ENCODE peak calls at places on chromosomes 1 and 21, in nine cellular contexts. One of them, this sample, is unnamed.

GRCh38 chr1:206507395-206508129 is at the start of gene RASSF5:
- DNase-seq in AG09309: no peak
- DNase-seq in GM06990: peak; percentile 82
- DNase-seq in astrocyte: peak; percentile 32
- DNase-seq in cardiac muscle cell: peak; percentile 79
- DNase-seq in lower lobe of right lung: peak; percentile 92
- DNase-seq in OCI-LY7: no peak
- DNase-seq in GM13976: peak; percentile 91
- DNase-seq in fibroblast of villous mesenchyme: peak; percentile 66
- DNase-seq in this sample: peak; percentile 19

GRCh38 chr1:33397994-33398393 is 32.9 kb downstream of the PHC2 start:
- DNase-seq in lower lobe of right lung: no peak
- DNase-seq in astrocyte: no peak
- DNase-seq in OCI-LY7: no peak
- DNase-seq in GM13976: no peak
- DNase-seq in AG09309: no peak
- DNase-seq in GM06990: no peak
- DNase-seq in fibroblast of villous mesenchyme: no peak
- DNase-seq in cardiac muscle cell: no peak
- DNase-seq in this sample: no peak

GRCh38 chr1:148362930-148363810 is 119.9 kb downstream of the PPIAL4G start:
- DNase-seq in cardiac muscle cell: no peak
- DNase-seq in AG09309: no peak
- DNase-seq in OCI-LY7: no peak
- DNase-seq in GM06990: no peak
- DNase-seq in astrocyte: no peak
- DNase-seq in lower lobe of right lung: no peak
- DNase-seq in fibroblast of villous mesenchyme: no peak
- DNase-seq in GM13976: no peak
- DNase-seq in this sample: no peak

GRCh38 chr1:225253784-225254183 is 174.1 kb downstream of the LBR start:
- DNase-seq in lower lobe of right lung: no peak
- DNase-seq in astrocyte: peak; percentile 86
- DNase-seq in GM13976: no peak
- DNase-seq in AG09309: no peak
- DNase-seq in cardiac muscle cell: peak; percentile 10
- DNase-seq in fibroblast of villous mesenchyme: peak; percentile 3
- DNase-seq in OCI-LY7: no peak
- DNase-seq in GM06990: no peak
- DNase-seq in this sample: no peak

GRCh38 chr1:206635983-206636354 is 633 bp downstream of the DYRK3 start:
- DNase-seq in OCI-LY7: peak; percentile 35
- DNase-seq in fibroblast of villous mesenchyme: no peak
- DNase-seq in astrocyte: no peak
- DNase-seq in GM13976: peak; percentile 32
- DNase-seq in AG09309: no peak
- DNase-seq in cardiac muscle cell: no peak
- DNase-seq in lower lobe of right lung: no peak
- DNase-seq in GM06990: no peak
- DNase-seq in this sample: no peak

GRCh38 chr1:9815150-9815549 is 8.6 kb downstream of the CLSTN1 start:
- DNase-seq in GM13976: no peak
- DNase-seq in cardiac muscle cell: no peak
- DNase-seq in AG09309: no peak
- DNase-seq in astrocyte: no peak
- DNase-seq in fibroblast of villous mesenchyme: no peak
- DNase-seq in GM06990: no peak
- DNase-seq in lower lobe of right lung: no peak
- DNase-seq in OCI-LY7: no peak
- DNase-seq in this sample: no peak

GRCh38 chr1:47575855-47576757 is 138.3 kb downstream of the FOXD2 start:
- DNase-seq in fibroblast of villous mesenchyme: no peak
- DNase-seq in OCI-LY7: no peak
- DNase-seq in AG09309: no peak
- DNase-seq in astrocyte: peak; percentile 87
- DNase-seq in GM13976: no peak
- DNase-seq in lower lobe of right lung: no peak
- DNase-seq in cardiac muscle cell: no peak
- DNase-seq in GM06990: no peak
- DNase-seq in this sample: no peak

GRCh38 chr1:2789164-2789985 is 12.1 kb downstream of the TTC34 start:
- DNase-seq in cardiac muscle cell: no peak
- DNase-seq in astrocyte: no peak
- DNase-seq in GM06990: no peak
- DNase-seq in OCI-LY7: no peak
- DNase-seq in lower lobe of right lung: peak; percentile 28
- DNase-seq in fibroblast of villous mesenchyme: no peak
- DNase-seq in AG09309: no peak
- DNase-seq in GM13976: no peak
- DNase-seq in this sample: no peak

GRCh38 chr21:46369520-46370235 is 45.7 kb downstream of the PCNT start:
- DNase-seq in OCI-LY7: no peak
- DNase-seq in astrocyte: no peak
- DNase-seq in lower lobe of right lung: no peak
- DNase-seq in GM13976: peak; percentile 54
- DNase-seq in cardiac muscle cell: no peak
- DNase-seq in fibroblast of villous mesenchyme: no peak
- DNase-seq in AG09309: no peak
- DNase-seq in GM06990: no peak
- DNase-seq in this sample: no peak

GRCh38 chr1:220748091-220748934 is at the start of gene MTARC2:
- DNase-seq in OCI-LY7: no peak
- DNase-seq in GM13976: peak; percentile 61
- DNase-seq in AG09309: peak; percentile 31
- DNase-seq in lower lobe of right lung: peak; percentile 86
- DNase-seq in astrocyte: peak; percentile 60
- DNase-seq in GM06990: peak; percentile 66
- DNase-seq in fibroblast of villous mesenchyme: peak; percentile 79
- DNase-seq in cardiac muscle cell: peak; percentile 79
- DNase-seq in this sample: peak; percentile 44

GRCh38 chr1:225361176-225361575 is 66.7 kb downstream of the LBR start:
- DNase-seq in fibroblast of villous mesenchyme: no peak
- DNase-seq in lower lobe of right lung: no peak
- DNase-seq in GM13976: no peak
- DNase-seq in GM06990: no peak
- DNase-seq in cardiac muscle cell: no peak
- DNase-seq in OCI-LY7: no peak
- DNase-seq in astrocyte: no peak
- DNase-seq in AG09309: no peak
- DNase-seq in this sample: no peak

GRCh38 chr1:234896477-234897364 is 231.9 kb downstream of the TOMM20 start:
- DNase-seq in fibroblast of villous mesenchyme: no peak
- DNase-seq in AG09309: no peak
- DNase-seq in OCI-LY7: no peak
- DNase-seq in cardiac muscle cell: no peak
- DNase-seq in lower lobe of right lung: no peak
- DNase-seq in astrocyte: peak; percentile 70
- DNase-seq in GM06990: no peak
- DNase-seq in GM13976: no peak
- DNase-seq in this sample: no peak

GRCh38 chr1:165826565-165826964 is 849 bp upstream of the UCK2 start:
- DNase-seq in GM13976: no peak
- DNase-seq in GM06990: no peak
- DNase-seq in cardiac muscle cell: no peak
- DNase-seq in fibroblast of villous mesenchyme: no peak
- DNase-seq in lower lobe of right lung: no peak
- DNase-seq in OCI-LY7: no peak
- DNase-seq in astrocyte: no peak
- DNase-seq in AG09309: no peak
- DNase-seq in this sample: no peak

GRCh38 chr1:165828103-165828558 is 717 bp downstream of the UCK2 start:
- DNase-seq in GM13976: peak; percentile 73
- DNase-seq in lower lobe of right lung: peak; percentile 49
- DNase-seq in OCI-LY7: peak; percentile 79
- DNase-seq in GM06990: peak; percentile 84
- DNase-seq in fibroblast of villous mesenchyme: peak; percentile 28
- DNase-seq in cardiac muscle cell: peak; percentile 48
- DNase-seq in astrocyte: peak; percentile 10
- DNase-seq in AG09309: no peak
- DNase-seq in this sample: no peak

GRCh38 chr1:165828581-165829329 is 1.3 kb downstream of the UCK2 start:
- DNase-seq in OCI-LY7: peak; percentile 61
- DNase-seq in lower lobe of right lung: peak; percentile 52
- DNase-seq in fibroblast of villous mesenchyme: peak; percentile 92
- DNase-seq in astrocyte: peak; percentile 86
- DNase-seq in AG09309: peak; percentile 59
- DNase-seq in GM06990: peak; percentile 69
- DNase-seq in GM13976: peak; percentile 55
- DNase-seq in cardiac muscle cell: peak; percentile 87
- DNase-seq in this sample: peak; percentile 60

GRCh38 chr1:165829888-165830287 is 2.5 kb downstream of the UCK2 start:
- DNase-seq in GM13976: no peak
- DNase-seq in astrocyte: no peak
- DNase-seq in lower lobe of right lung: no peak
- DNase-seq in OCI-LY7: peak; percentile 6
- DNase-seq in GM06990: no peak
- DNase-seq in fibroblast of villous mesenchyme: no peak
- DNase-seq in AG09309: no peak
- DNase-seq in cardiac muscle cell: no peak
- DNase-seq in this sample: no peak

DNA sequence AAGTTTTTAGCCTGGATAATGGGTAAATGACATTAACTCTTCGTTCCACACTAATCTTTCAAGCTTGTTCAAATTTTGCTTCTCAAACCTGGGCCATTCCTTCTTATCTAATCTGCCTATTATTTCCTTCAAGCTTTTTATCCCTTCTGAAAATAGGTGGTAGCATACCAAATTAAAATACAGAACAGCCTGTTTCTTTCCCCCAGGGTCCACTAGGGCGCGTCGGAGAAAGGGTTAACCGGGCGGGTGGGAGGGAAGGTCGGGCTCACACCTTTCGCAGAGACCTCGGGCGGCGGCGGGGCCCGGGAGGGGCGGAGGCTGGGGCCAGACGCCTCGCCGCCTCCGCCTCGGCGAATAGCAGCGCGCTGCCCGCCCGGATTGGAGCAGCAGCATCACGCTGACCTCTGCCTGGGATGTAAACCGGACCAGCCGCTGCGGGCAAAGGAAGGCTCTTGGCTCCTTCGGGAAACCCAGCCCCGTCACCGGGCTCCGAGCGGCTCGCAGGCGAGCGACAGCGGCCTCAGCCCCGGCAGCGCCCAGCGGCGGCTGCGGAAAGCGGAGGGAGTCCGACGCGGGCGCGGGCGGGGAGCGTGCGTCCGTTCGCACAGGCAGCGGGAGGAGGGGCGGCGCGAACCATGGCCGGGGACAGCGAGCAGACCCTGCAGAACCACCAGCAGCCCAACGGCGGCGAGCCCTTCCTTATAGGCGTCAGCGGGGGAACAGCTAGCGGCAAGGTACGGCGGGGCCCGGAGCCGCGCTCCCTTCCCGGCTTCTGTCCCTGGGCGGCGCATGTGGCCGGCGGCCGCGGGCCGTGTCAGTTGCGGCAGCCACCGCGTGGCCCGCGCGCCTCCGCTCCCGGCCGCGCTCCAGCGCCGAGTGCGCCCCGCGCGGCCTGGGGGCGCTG is at the start of gene UCK2:
- DNase-seq in cardiac muscle cell: peak; percentile 81
- DNase-seq in AG09309: no peak
- DNase-seq in fibroblast of villous mesenchyme: peak; percentile 72
- DNase-seq in lower lobe of right lung: peak; percentile 81
- DNase-seq in GM06990: peak; percentile 90
- DNase-seq in GM13976: peak; percentile 92
- DNase-seq in OCI-LY7: peak; percentile 81
- DNase-seq in astrocyte: peak; percentile 69
- DNase-seq in this sample: peak; percentile 31
- TF ChIP-seq CTCF in cardiac muscle cell: no peak
- TF ChIP-seq CTCF in AG09309: no peak
- TF ChIP-seq CTCF in fibroblast of villous mesenchyme: peak; percentile 2
- TF ChIP-seq CTCF in lower lobe of right lung: peak; percentile 15
- TF ChIP-seq CTCF in GM06990: peak; percentile 28
- TF ChIP-seq CTCF in GM13976: peak; percentile 43
- TF ChIP-seq CTCF in OCI-LY7: no peak
- TF ChIP-seq CTCF in astrocyte: no peak
- TF ChIP-seq CTCF in this sample: no peak

GRCh38 chr1:200179126-200179780 is 151.7 kb downstream of the NR5A2 start:
- DNase-seq in GM06990: no peak
- DNase-seq in lower lobe of right lung: no peak
- DNase-seq in cardiac muscle cell: no peak
- DNase-seq in fibroblast of villous mesenchyme: peak; percentile 36
- DNase-seq in OCI-LY7: no peak
- DNase-seq in AG09309: peak; percentile 25
- DNase-seq in GM13976: no peak
- DNase-seq in astrocyte: peak; percentile 30
- DNase-seq in this sample: peak; percentile 88

GRCh38 chr1:200181861-200182260 is 154.4 kb downstream of the NR5A2 start:
- DNase-seq in lower lobe of right lung: no peak
- DNase-seq in GM13976: no peak
- DNase-seq in OCI-LY7: no peak
- DNase-seq in cardiac muscle cell: no peak
- DNase-seq in fibroblast of villous mesenchyme: no peak
- DNase-seq in GM06990: no peak
- DNase-seq in astrocyte: no peak
- DNase-seq in AG09309: no peak
- DNase-seq in this sample: no peak

GRCh38 chr1:200180821-200181220 is 153.3 kb downstream of the NR5A2 start:
- DNase-seq in AG09309: peak; percentile 45
- DNase-seq in GM13976: no peak
- DNase-seq in lower lobe of right lung: no peak
- DNase-seq in cardiac muscle cell: peak; percentile 52
- DNase-seq in fibroblast of villous mesenchyme: peak; percentile 8
- DNase-seq in GM06990: no peak
- DNase-seq in astrocyte: peak; percentile 48
- DNase-seq in OCI-LY7: peak; percentile 30
- DNase-seq in this sample: peak; percentile 80

GRCh38 chr1:200178340-200178739 is 150.8 kb downstream of the NR5A2 start:
- DNase-seq in astrocyte: no peak
- DNase-seq in GM13976: no peak
- DNase-seq in GM06990: no peak
- DNase-seq in AG09309: no peak
- DNase-seq in lower lobe of right lung: no peak
- DNase-seq in cardiac muscle cell: peak; percentile 23
- DNase-seq in fibroblast of villous mesenchyme: no peak
- DNase-seq in OCI-LY7: no peak
- DNase-seq in this sample: no peak

GRCh38 chr1:200179781-200180160 is 152.3 kb downstream of the NR5A2 start:
- DNase-seq in lower lobe of right lung: no peak
- DNase-seq in OCI-LY7: no peak
- DNase-seq in fibroblast of villous mesenchyme: no peak
- DNase-seq in astrocyte: no peak
- DNase-seq in GM13976: no peak
- DNase-seq in AG09309: no peak
- DNase-seq in GM06990: no peak
- DNase-seq in cardiac muscle cell: no peak
- DNase-seq in this sample: no peak
- TF ChIP-seq CTCF in lower lobe of right lung: no peak
- TF ChIP-seq CTCF in OCI-LY7: no peak
- TF ChIP-seq CTCF in fibroblast of villous mesenchyme: no peak
- TF ChIP-seq CTCF in astrocyte: no peak
- TF ChIP-seq CTCF in GM13976: no peak
- TF ChIP-seq CTCF in AG09309: no peak
- TF ChIP-seq CTCF in GM06990: no peak
- TF ChIP-seq CTCF in cardiac muscle cell: no peak
- TF ChIP-seq CTCF in this sample: no peak

GRCh38 chr1:93433407-93433961 is 14.4 kb upstream of the FNBP1L start:
- DNase-seq in fibroblast of villous mesenchyme: no peak
- DNase-seq in astrocyte: no peak
- DNase-seq in GM13976: no peak
- DNase-seq in lower lobe of right lung: no peak
- DNase-seq in cardiac muscle cell: no peak
- DNase-seq in AG09309: no peak
- DNase-seq in GM06990: no peak
- DNase-seq in OCI-LY7: peak; percentile 7
- DNase-seq in this sample: no peak
- TF ChIP-seq CTCF in fibroblast of villous mesenchyme: peak; percentile 16
- TF ChIP-seq CTCF in astrocyte: no peak
- TF ChIP-seq CTCF in GM13976: no peak
- TF ChIP-seq CTCF in lower lobe of right lung: peak; percentile 31
- TF ChIP-seq CTCF in cardiac muscle cell: no peak
- TF ChIP-seq CTCF in AG09309: peak; percentile 13
- TF ChIP-seq CTCF in GM06990: peak; percentile 31
- TF ChIP-seq CTCF in OCI-LY7: peak; percentile 34
- TF ChIP-seq CTCF in this sample: no peak

GRCh38 chr1:94537254-94537653 is 4.3 kb downstream of the F3 start:
- DNase-seq in GM06990: no peak
- DNase-seq in AG09309: no peak
- DNase-seq in astrocyte: no peak
- DNase-seq in GM13976: no peak
- DNase-seq in fibroblast of villous mesenchyme: peak; percentile 35
- DNase-seq in cardiac muscle cell: no peak
- DNase-seq in OCI-LY7: no peak
- DNase-seq in lower lobe of right lung: no peak
- DNase-seq in this sample: no peak
- TF ChIP-seq CTCF in GM06990: no peak
- TF ChIP-seq CTCF in AG09309: no peak
- TF ChIP-seq CTCF in astrocyte: no peak
- TF ChIP-seq CTCF in GM13976: no peak
- TF ChIP-seq CTCF in fibroblast of villous mesenchyme: no peak
- TF ChIP-seq CTCF in cardiac muscle cell: no peak
- TF ChIP-seq CTCF in OCI-LY7: no peak
- TF ChIP-seq CTCF in lower lobe of right lung: no peak
- TF ChIP-seq CTCF in this sample: no peak